ENCODE peak calls at places on chromosomes 11 and 22, in four cellular contexts. E, M, R and Z are unnamed samples.

GRCh38 chr11:77066229-77067023 is at the start of gene CAPN5:
- DNase-seq in R (peak; percentile 88), E (peak; percentile 81), M (peak; percentile 90), Z (peak; percentile 77)

GRCh38 chr11:66327171-66328035 is 8.8 kb downstream of the RIN1 start:
- DNase-seq in E (no peak), R (peak; percentile 67), M (no peak), Z (no peak)

GRCh38 chr22:43168416-43169309 is 17.3 kb downstream of the TSPO start:
- DNase-seq in M (no peak), R (no peak), E (no peak), Z (no peak)

GRCh38 chr11:71391786-71392185 is 56.4 kb downstream of the DHCR7 start:
- DNase-seq in E (no peak), R (no peak), M (no peak), Z (no peak)

GRCh38 chr11:71255323-71255722 is 2.9 kb upstream of the SHANK2 start:
- DNase-seq in E (no peak), R (no peak), M (no peak), Z (no peak)

GRCh38 chr11:110200241-110200640 is 96.2 kb downstream of the RDX start:
- DNase-seq in R (peak; percentile 79), M (no peak), E (no peak), Z (no peak)

GRCh38 chr11:117915219-117915618 is 14.0 kb downstream of the TMPRSS13 start:
- DNase-seq in R (no peak), E (no peak), M (no peak), Z (no peak)

GRCh38 chr11:1484061-1484671 is 2.4 kb downstream of the MOB2 start:
- DNase-seq in E (no peak), M (no peak), R (no peak), Z (no peak)

GRCh38 chr22:49751968-49752597 is 75.6 kb downstream of the BRD1 start:
- DNase-seq in M (no peak), R (no peak), E (no peak), Z (no peak)

GRCh38 chr22:25161916-25162530 is 37.6 kb upstream of the CRYBB3 start:
- DNase-seq in R (no peak), M (no peak), E (no peak), Z (no peak)

GRCh38 chr11:126284829-126285228 is 1.9 kb downstream of the TIRAP start:
- DNase-seq in R (peak; percentile 97), E (peak; percentile 61), M (no peak), Z (peak; percentile 70)

GRCh38 chr22:42328130-42328821 is 57.8 kb upstream of the TCF20 start:
- DNase-seq in E (no peak), R (no peak), M (no peak), Z (no peak)

GRCh38 chr22:42127606-42128005 is 3.0 kb downstream of the CYP2D6 start:
- DNase-seq in E (no peak), M (no peak), R (no peak), Z (no peak)

GRCh38 chr11:121041072-121041471 is 17.2 kb downstream of the TBCEL start:
- DNase-seq in M (no peak), R (no peak), E (no peak), Z (no peak)

GRCh38 chr11:127766734-127767133 is 766.2 kb upstream of the KIRREL3 start:
- DNase-seq in E (no peak), M (no peak), R (no peak), Z (no peak)

GRCh38 chr22:31248138-31248745 is 36.1 kb downstream of the LIMK2 start:
- DNase-seq in E (peak; percentile 25), M (no peak), R (peak; percentile 88), Z (peak; percentile 54)

GRCh38 chr11:64092119-64092760 is 56.5 kb downstream of the FLRT1 start:
- DNase-seq in R (no peak), M (no peak), E (no peak), Z (no peak)

GRCh38 chr22:38172489-38173155 is 9.0 kb downstream of the PLA2G6 start:
- DNase-seq in E (peak; percentile 88), M (peak; percentile 45), R (no peak), Z (no peak)

GRCh38 chr11:76974179-76974891 is 59.9 kb upstream of the B3GNT6 start:
- DNase-seq in E (no peak), M (no peak), R (no peak), Z (no peak)

GRCh38 chr11:119641991-119642745 is 86.8 kb downstream of the NECTIN1 start:
- DNase-seq in R (peak; percentile 27), M (peak; percentile 66), E (no peak), Z (no peak)

GRCh38 chr22:28047740-28048139 is 128.7 kb upstream of the PITPNB start:
- DNase-seq in E (no peak), M (no peak), R (no peak), Z (no peak)

GRCh38 chr11:60345489-60345888 is 18.4 kb downstream of the MS4A6E start:
- DNase-seq in M (no peak), E (no peak), R (no peak), Z (no peak)